ENCODE peak calls at places on chromosomes 7 and 10, in eight cellular contexts. One of them, this sample, is unnamed.

GRCh38 chr7:74522281-74522905 is 68.7 kb downstream of the GTF2IRD1 start:
- DNase-seq in fibroblast of mammary gland: no peak
- DNase-seq in left ventricle myocardium inferior: no peak
- DNase-seq in nephron progenitor cell: no peak
- DNase-seq in fibroblast of the aortic adventitia: no peak
- DNase-seq in tibial nerve: no peak
- DNase-seq in Calu3: no peak
- DNase-seq in CD8-positive, alpha-beta T cell: no peak
- DNase-seq in this sample: no peak

GRCh38 chr7:149369497-149369896 is 91.4 kb downstream of the ZNF777 start:
- DNase-seq in fibroblast of mammary gland: no peak
- DNase-seq in left ventricle myocardium inferior: no peak
- DNase-seq in nephron progenitor cell: no peak
- DNase-seq in fibroblast of the aortic adventitia: no peak
- DNase-seq in tibial nerve: no peak
- DNase-seq in Calu3: peak; percentile 35
- DNase-seq in CD8-positive, alpha-beta T cell: no peak
- DNase-seq in this sample: no peak

GRCh38 chr10:124879136-124879535 is 62.8 kb upstream of the ZRANB1 start:
- DNase-seq in fibroblast of mammary gland: no peak
- DNase-seq in left ventricle myocardium inferior: no peak
- DNase-seq in nephron progenitor cell: no peak
- DNase-seq in fibroblast of the aortic adventitia: no peak
- DNase-seq in tibial nerve: no peak
- DNase-seq in Calu3: no peak
- DNase-seq in CD8-positive, alpha-beta T cell: no peak
- DNase-seq in this sample: no peak

GRCh38 chr7:16062269-16062668 is 359.1 kb downstream of the CRPPA start:
- DNase-seq in fibroblast of mammary gland: peak; percentile 87
- DNase-seq in left ventricle myocardium inferior: no peak
- DNase-seq in nephron progenitor cell: no peak
- DNase-seq in fibroblast of the aortic adventitia: peak; percentile 53
- DNase-seq in tibial nerve: no peak
- DNase-seq in Calu3: no peak
- DNase-seq in CD8-positive, alpha-beta T cell: no peak
- DNase-seq in this sample: no peak

GRCh38 chr7:151380199-151381082 is 29.4 kb downstream of the WDR86 start:
- DNase-seq in fibroblast of mammary gland: no peak
- DNase-seq in left ventricle myocardium inferior: no peak
- DNase-seq in nephron progenitor cell: no peak
- DNase-seq in fibroblast of the aortic adventitia: no peak
- DNase-seq in tibial nerve: no peak
- DNase-seq in Calu3: no peak
- DNase-seq in CD8-positive, alpha-beta T cell: no peak
- DNase-seq in this sample: no peak

GRCh38 chr10:14185501-14186045 is 145.2 kb downstream of the FRMD4A start:
- DNase-seq in fibroblast of mammary gland: peak; percentile 43
- DNase-seq in left ventricle myocardium inferior: no peak
- DNase-seq in nephron progenitor cell: peak; percentile 27
- DNase-seq in fibroblast of the aortic adventitia: no peak
- DNase-seq in tibial nerve: no peak
- DNase-seq in Calu3: no peak
- DNase-seq in CD8-positive, alpha-beta T cell: peak; percentile 16
- DNase-seq in this sample: no peak

GRCh38 chr10:125004571-125005311 is 62.8 kb downstream of the ZRANB1 start:
- DNase-seq in fibroblast of mammary gland: no peak
- DNase-seq in left ventricle myocardium inferior: no peak
- DNase-seq in nephron progenitor cell: no peak
- DNase-seq in fibroblast of the aortic adventitia: no peak
- DNase-seq in tibial nerve: no peak
- DNase-seq in Calu3: no peak
- DNase-seq in CD8-positive, alpha-beta T cell: no peak
- DNase-seq in this sample: no peak

GRCh38 chr10:7551891-7552731 is 114.7 kb downstream of the ITIH5 start:
- DNase-seq in fibroblast of mammary gland: no peak
- DNase-seq in left ventricle myocardium inferior: peak; percentile 55
- DNase-seq in nephron progenitor cell: peak; percentile 32
- DNase-seq in fibroblast of the aortic adventitia: no peak
- DNase-seq in tibial nerve: no peak
- DNase-seq in Calu3: no peak
- DNase-seq in CD8-positive, alpha-beta T cell: no peak
- DNase-seq in this sample: no peak

GRCh38 chr7:36114355-36114754 is 38.7 kb upstream of the EEPD1 start:
- DNase-seq in fibroblast of mammary gland: no peak
- DNase-seq in left ventricle myocardium inferior: no peak
- DNase-seq in nephron progenitor cell: no peak
- DNase-seq in fibroblast of the aortic adventitia: no peak
- DNase-seq in tibial nerve: no peak
- DNase-seq in Calu3: no peak
- DNase-seq in CD8-positive, alpha-beta T cell: no peak
- DNase-seq in this sample: no peak

GRCh38 chr7:46681865-46682503 is 760.9 kb upstream of the IGFBP3 start:
- DNase-seq in fibroblast of mammary gland: peak; percentile 5
- DNase-seq in left ventricle myocardium inferior: peak; percentile 49
- DNase-seq in nephron progenitor cell: no peak
- DNase-seq in fibroblast of the aortic adventitia: peak; percentile 19
- DNase-seq in tibial nerve: no peak
- DNase-seq in Calu3: peak; percentile 17
- DNase-seq in CD8-positive, alpha-beta T cell: no peak
- DNase-seq in this sample: no peak

GRCh38 chr7:1253591-1254207 is 21.0 kb downstream of the UNCX start:
- DNase-seq in fibroblast of mammary gland: no peak
- DNase-seq in left ventricle myocardium inferior: no peak
- DNase-seq in nephron progenitor cell: no peak
- DNase-seq in fibroblast of the aortic adventitia: no peak
- DNase-seq in tibial nerve: no peak
- DNase-seq in Calu3: no peak
- DNase-seq in CD8-positive, alpha-beta T cell: no peak
- DNase-seq in this sample: no peak

GRCh38 chr10:86413046-86413728 is 46.6 kb upstream of the GRID1 start:
- DNase-seq in fibroblast of mammary gland: no peak
- DNase-seq in left ventricle myocardium inferior: no peak
- DNase-seq in nephron progenitor cell: no peak
- DNase-seq in fibroblast of the aortic adventitia: peak; percentile 76
- DNase-seq in tibial nerve: no peak
- DNase-seq in Calu3: no peak
- DNase-seq in CD8-positive, alpha-beta T cell: no peak
- DNase-seq in this sample: no peak

DNA sequence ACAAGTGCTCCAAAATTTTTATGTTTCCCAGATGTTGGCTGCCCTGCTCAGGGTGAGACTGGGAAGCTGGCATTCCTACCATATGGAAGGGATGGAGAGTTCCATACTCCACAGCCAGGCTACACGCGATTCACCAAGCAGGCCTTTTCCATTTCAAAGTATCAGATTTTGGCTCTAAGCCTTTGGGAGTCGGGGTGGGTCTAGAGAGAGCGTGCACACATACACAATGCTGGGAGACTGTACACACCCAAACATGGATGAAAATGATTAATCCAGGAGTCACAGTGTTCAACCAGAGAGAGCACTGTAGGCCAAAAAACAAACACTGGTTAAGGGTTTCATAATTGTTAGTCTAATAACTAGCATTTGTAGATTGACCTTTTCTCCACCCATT is 295.0 kb downstream of the BICC1 start:
- DNase-seq in fibroblast of mammary gland: peak; percentile 93
- DNase-seq in left ventricle myocardium inferior: no peak
- DNase-seq in nephron progenitor cell: no peak
- DNase-seq in fibroblast of the aortic adventitia: peak; percentile 99
- DNase-seq in tibial nerve: peak; percentile 30
- DNase-seq in Calu3: peak; percentile 46
- DNase-seq in CD8-positive, alpha-beta T cell: no peak
- DNase-seq in this sample: no peak
- TF ChIP-seq CTCF in fibroblast of mammary gland: no peak
- TF ChIP-seq CTCF in left ventricle myocardium inferior: no peak
- TF ChIP-seq CTCF in nephron progenitor cell: no peak
- TF ChIP-seq CTCF in fibroblast of the aortic adventitia: peak; percentile 54
- TF ChIP-seq CTCF in tibial nerve: no peak
- TF ChIP-seq CTCF in Calu3: no peak
- TF ChIP-seq CTCF in CD8-positive, alpha-beta T cell: no peak
- TF ChIP-seq CTCF in this sample: no peak

DNA sequence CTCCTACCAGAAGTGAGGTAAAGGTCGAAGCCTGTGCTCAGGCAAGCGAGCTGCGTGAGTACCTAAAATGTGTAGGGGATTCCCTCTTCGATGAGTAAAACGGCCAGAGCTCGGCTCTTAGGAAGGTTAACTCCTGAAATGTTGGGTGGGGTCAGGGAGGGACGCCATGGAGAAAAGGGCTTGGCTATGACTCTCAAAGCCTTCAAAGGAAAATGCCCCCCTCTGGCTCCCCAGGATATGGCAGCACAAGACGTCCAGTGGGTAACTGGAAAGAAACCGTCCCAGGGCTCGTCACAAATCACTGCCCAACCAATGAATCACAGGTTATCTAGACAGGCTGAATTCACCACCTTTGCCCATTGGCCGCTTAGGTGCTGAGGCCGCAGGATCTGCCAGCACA is 58.0 kb downstream of the CALML3 start:
- DNase-seq in fibroblast of mammary gland: no peak
- DNase-seq in left ventricle myocardium inferior: no peak
- DNase-seq in nephron progenitor cell: no peak
- DNase-seq in fibroblast of the aortic adventitia: no peak
- DNase-seq in tibial nerve: no peak
- DNase-seq in Calu3: no peak
- DNase-seq in CD8-positive, alpha-beta T cell: no peak
- DNase-seq in this sample: no peak
- TF ChIP-seq CTCF in fibroblast of mammary gland: no peak
- TF ChIP-seq CTCF in left ventricle myocardium inferior: no peak
- TF ChIP-seq CTCF in nephron progenitor cell: no peak
- TF ChIP-seq CTCF in fibroblast of the aortic adventitia: no peak
- TF ChIP-seq CTCF in tibial nerve: no peak
- TF ChIP-seq CTCF in Calu3: no peak
- TF ChIP-seq CTCF in CD8-positive, alpha-beta T cell: no peak
- TF ChIP-seq CTCF in this sample: no peak

DNA sequence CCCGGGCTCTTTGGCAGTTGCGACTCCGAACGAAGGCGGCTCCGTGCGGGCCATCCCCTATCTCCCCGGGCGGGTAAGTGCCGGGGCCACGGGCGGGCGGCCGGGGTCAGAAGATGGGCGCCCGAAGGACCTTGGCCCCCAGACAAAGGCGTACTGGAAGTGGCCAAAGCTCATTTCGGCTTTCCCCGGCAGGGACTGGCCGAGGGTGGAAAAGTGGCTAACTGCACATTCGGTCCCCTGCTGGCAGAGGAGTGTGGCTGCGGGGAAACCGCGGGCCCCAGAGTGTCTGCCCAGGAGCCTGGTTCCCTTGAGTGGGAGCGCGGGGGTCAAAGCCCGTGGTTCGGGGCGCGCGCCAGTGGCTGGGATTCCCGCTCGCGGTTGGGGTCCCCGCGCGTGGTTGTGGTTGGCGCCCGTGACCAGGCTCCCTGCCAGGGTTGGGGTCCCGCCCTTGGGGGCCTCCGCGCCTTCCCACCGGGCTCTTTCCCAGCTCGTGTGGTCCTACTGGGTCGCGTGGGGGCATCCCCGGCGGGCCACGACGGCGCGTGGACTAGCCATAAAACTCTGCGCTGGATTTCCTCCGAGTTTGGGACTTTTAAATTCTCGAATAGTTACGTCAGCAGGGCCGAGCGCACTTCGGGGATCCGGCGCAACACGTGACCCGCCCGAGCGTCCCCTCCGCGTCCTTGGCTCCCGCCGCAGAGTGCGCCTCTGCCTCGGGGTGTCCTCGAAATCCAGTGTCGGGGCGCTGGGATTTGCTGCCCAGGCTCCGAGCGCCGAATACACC is 124.4 kb downstream of the TACC2 start:
- DNase-seq in fibroblast of mammary gland: peak; percentile 68
- DNase-seq in left ventricle myocardium inferior: peak; percentile 73
- DNase-seq in nephron progenitor cell: peak; percentile 73
- DNase-seq in fibroblast of the aortic adventitia: peak; percentile 75
- DNase-seq in tibial nerve: peak; percentile 76
- DNase-seq in Calu3: peak; percentile 74
- DNase-seq in CD8-positive, alpha-beta T cell: no peak
- DNase-seq in this sample: peak; percentile 66
- TF ChIP-seq CTCF in fibroblast of mammary gland: peak; percentile 54
- TF ChIP-seq CTCF in left ventricle myocardium inferior: peak; percentile 54
- TF ChIP-seq CTCF in nephron progenitor cell: peak; percentile 52
- TF ChIP-seq CTCF in fibroblast of the aortic adventitia: peak; percentile 69
- TF ChIP-seq CTCF in tibial nerve: peak; percentile 23
- TF ChIP-seq CTCF in Calu3: peak; percentile 54
- TF ChIP-seq CTCF in CD8-positive, alpha-beta T cell: no peak
- TF ChIP-seq CTCF in this sample: peak; percentile 71

DNA sequence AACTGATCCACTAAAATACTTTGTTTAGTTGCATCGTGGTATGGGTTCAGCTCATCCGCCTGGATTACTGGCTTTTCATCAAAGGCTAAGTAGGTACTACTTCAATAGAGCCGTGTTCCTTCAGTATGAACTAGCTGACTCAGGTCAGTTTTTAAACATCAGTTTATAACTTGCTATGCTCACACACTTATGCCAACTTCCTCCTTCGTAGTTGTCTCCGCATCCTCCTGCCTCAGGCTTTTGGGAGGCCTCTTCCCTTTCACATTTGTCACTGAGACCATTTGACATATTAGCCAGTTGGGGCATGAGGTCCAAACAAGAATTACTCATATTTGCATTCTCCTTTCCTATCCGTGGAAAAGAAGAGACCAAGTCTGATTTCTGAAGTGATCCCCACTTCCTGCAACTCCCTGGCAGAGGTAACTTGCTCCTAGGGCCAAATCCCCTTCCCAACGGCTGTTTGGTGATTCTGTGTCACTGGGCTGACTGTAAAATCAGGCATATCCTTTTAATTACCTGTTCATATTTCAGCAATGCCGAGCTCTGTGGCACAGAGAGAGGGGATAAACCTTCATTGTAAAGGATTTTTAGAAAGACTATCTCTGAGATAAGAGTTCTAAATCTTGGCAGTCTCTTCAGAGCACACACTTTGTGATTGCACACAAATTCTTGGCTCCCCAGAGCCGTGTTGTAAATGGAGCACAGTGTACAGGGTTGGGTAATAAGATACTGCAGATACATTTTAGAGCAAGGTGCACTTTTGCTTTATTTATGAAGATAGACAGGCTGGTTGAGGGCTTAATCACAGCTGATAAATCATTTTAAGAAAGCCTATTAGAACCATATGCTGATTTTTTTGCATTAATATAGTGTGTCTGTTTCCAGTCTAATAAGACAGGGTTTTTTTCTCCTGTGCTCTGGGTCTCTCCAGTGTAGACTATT is 108.0 kb downstream of the CREB5 start:
- DNase-seq in fibroblast of mammary gland: no peak
- DNase-seq in left ventricle myocardium inferior: no peak
- DNase-seq in nephron progenitor cell: no peak
- DNase-seq in fibroblast of the aortic adventitia: no peak
- DNase-seq in tibial nerve: no peak
- DNase-seq in Calu3: no peak
- DNase-seq in CD8-positive, alpha-beta T cell: no peak
- DNase-seq in this sample: no peak
- TF ChIP-seq CTCF in fibroblast of mammary gland: no peak
- TF ChIP-seq CTCF in left ventricle myocardium inferior: no peak
- TF ChIP-seq CTCF in nephron progenitor cell: no peak
- TF ChIP-seq CTCF in fibroblast of the aortic adventitia: no peak
- TF ChIP-seq CTCF in tibial nerve: no peak
- TF ChIP-seq CTCF in Calu3: no peak
- TF ChIP-seq CTCF in CD8-positive, alpha-beta T cell: no peak
- TF ChIP-seq CTCF in this sample: no peak

GRCh38 chr10:17290226-17290625 is 62.2 kb downstream of the VIM start:
- DNase-seq in fibroblast of mammary gland: peak; percentile 25
- DNase-seq in left ventricle myocardium inferior: no peak
- DNase-seq in nephron progenitor cell: no peak
- DNase-seq in fibroblast of the aortic adventitia: peak; percentile 36
- DNase-seq in tibial nerve: no peak
- DNase-seq in Calu3: peak; percentile 44
- DNase-seq in CD8-positive, alpha-beta T cell: no peak
- DNase-seq in this sample: no peak
- TF ChIP-seq CTCF in fibroblast of mammary gland: peak; percentile 24
- TF ChIP-seq CTCF in left ventricle myocardium inferior: peak; percentile 28
- TF ChIP-seq CTCF in nephron progenitor cell: no peak
- TF ChIP-seq CTCF in fibroblast of the aortic adventitia: peak; percentile 29
- TF ChIP-seq CTCF in tibial nerve: no peak
- TF ChIP-seq CTCF in Calu3: peak; percentile 37
- TF ChIP-seq CTCF in CD8-positive, alpha-beta T cell: no peak
- TF ChIP-seq CTCF in this sample: no peak

This sample was measured in progenitor cell of endocrine pancreas.